ENCODE peak calls at places on chromosomes 6 and 20, in nine cellular contexts. One of them, this sample, is unnamed.

GRCh38 chr20:63141531-63141930 is 74.4 kb downstream of the YTHDF1 start:
- DNase-seq in NCI-H2081 treated with DMSO at 0.1 percent for 48 hours: no peak
- DNase-seq in NCI-H1105: no peak
- DNase-seq in left ventricle myocardium inferior: no peak
- DNase-seq in D721Med: no peak
- DNase-seq in amygdala: no peak
- DNase-seq in heart right ventricle: no peak
- DNase-seq in H9: no peak
- DNase-seq in NCI-H1694: no peak
- DNase-seq in this sample: no peak

GRCh38 chr6:125194980-125195379 is 41.4 kb downstream of the TPD52L1 start:
- DNase-seq in heart right ventricle: no peak
- DNase-seq in NCI-H2081 treated with DMSO at 0.1 percent for 48 hours: no peak
- DNase-seq in D721Med: no peak
- DNase-seq in H9: no peak
- DNase-seq in NCI-H1694: no peak
- DNase-seq in amygdala: no peak
- DNase-seq in NCI-H1105: no peak
- DNase-seq in left ventricle myocardium inferior: no peak
- DNase-seq in this sample: no peak

GRCh38 chr6:28542440-28543293 is 17.0 kb downstream of the GPX5 start:
- DNase-seq in D721Med: peak
- DNase-seq in H9: peak
- DNase-seq in heart right ventricle: no peak
- DNase-seq in NCI-H1105: peak
- DNase-seq in left ventricle myocardium inferior: no peak
- DNase-seq in NCI-H2081 treated with DMSO at 0.1 percent for 48 hours: peak
- DNase-seq in amygdala: no peak
- DNase-seq in NCI-H1694: peak
- DNase-seq in this sample: peak

GRCh38 chr6:94349227-94349626 is 929.9 kb upstream of the EPHA7 start:
- DNase-seq in NCI-H2081 treated with DMSO at 0.1 percent for 48 hours: peak
- DNase-seq in heart right ventricle: no peak
- DNase-seq in D721Med: no peak
- DNase-seq in NCI-H1694: no peak
- DNase-seq in left ventricle myocardium inferior: no peak
- DNase-seq in H9: no peak
- DNase-seq in NCI-H1105: no peak
- DNase-seq in amygdala: no peak
- DNase-seq in this sample: no peak

GRCh38 chr20:61615806-61616205 is 363.7 kb downstream of the CDH4 start:
- DNase-seq in NCI-H1105: no peak
- DNase-seq in NCI-H2081 treated with DMSO at 0.1 percent for 48 hours: no peak
- DNase-seq in D721Med: no peak
- DNase-seq in amygdala: no peak
- DNase-seq in H9: no peak
- DNase-seq in left ventricle myocardium inferior: no peak
- DNase-seq in NCI-H1694: no peak
- DNase-seq in heart right ventricle: no peak
- DNase-seq in this sample: no peak

GRCh38 chr20:6034134-6034969 is 19.5 kb downstream of the LRRN4 start:
- DNase-seq in H9: no peak
- DNase-seq in D721Med: no peak
- DNase-seq in NCI-H1105: no peak
- DNase-seq in left ventricle myocardium inferior: no peak
- DNase-seq in heart right ventricle: no peak
- DNase-seq in NCI-H1694: no peak
- DNase-seq in NCI-H2081 treated with DMSO at 0.1 percent for 48 hours: no peak
- DNase-seq in amygdala: no peak
- DNase-seq in this sample: no peak

GRCh38 chr6:33417127-33417902 is 592 bp downstream of the CUTA start:
- DNase-seq in D721Med: no peak
- DNase-seq in NCI-H1694: no peak
- DNase-seq in left ventricle myocardium inferior: no peak
- DNase-seq in H9: peak
- DNase-seq in heart right ventricle: no peak
- DNase-seq in amygdala: no peak
- DNase-seq in NCI-H1105: no peak
- DNase-seq in NCI-H2081 treated with DMSO at 0.1 percent for 48 hours: no peak
- DNase-seq in this sample: peak

GRCh38 chr20:3248167-3248992 is 9.4 kb upstream of the SLC4A11 start:
- DNase-seq in NCI-H2081 treated with DMSO at 0.1 percent for 48 hours: no peak
- DNase-seq in D721Med: no peak
- DNase-seq in left ventricle myocardium inferior: peak
- DNase-seq in amygdala: no peak
- DNase-seq in H9: peak
- DNase-seq in NCI-H1105: no peak
- DNase-seq in heart right ventricle: peak
- DNase-seq in NCI-H1694: no peak
- DNase-seq in this sample: peak

GRCh38 chr20:38198238-38198861 is 33.3 kb upstream of the TGM2 start:
- DNase-seq in D721Med: no peak
- DNase-seq in H9: no peak
- DNase-seq in NCI-H1694: no peak
- DNase-seq in NCI-H2081 treated with DMSO at 0.1 percent for 48 hours: no peak
- DNase-seq in left ventricle myocardium inferior: no peak
- DNase-seq in NCI-H1105: no peak
- DNase-seq in amygdala: no peak
- DNase-seq in heart right ventricle: no peak
- DNase-seq in this sample: no peak

GRCh38 chr6:162671580-162672165 is 55.9 kb downstream of the PRKN start:
- DNase-seq in D721Med: no peak
- DNase-seq in NCI-H1694: no peak
- DNase-seq in heart right ventricle: peak
- DNase-seq in H9: no peak
- DNase-seq in NCI-H1105: no peak
- DNase-seq in left ventricle myocardium inferior: peak
- DNase-seq in NCI-H2081 treated with DMSO at 0.1 percent for 48 hours: no peak
- DNase-seq in amygdala: no peak
- DNase-seq in this sample: no peak

GRCh38 chr6:56875961-56876360 is 78.9 kb upstream of the BEND6 start:
- DNase-seq in amygdala: no peak
- DNase-seq in heart right ventricle: no peak
- DNase-seq in D721Med: no peak
- DNase-seq in NCI-H2081 treated with DMSO at 0.1 percent for 48 hours: no peak
- DNase-seq in left ventricle myocardium inferior: no peak
- DNase-seq in H9: no peak
- DNase-seq in NCI-H1105: no peak
- DNase-seq in NCI-H1694: no peak
- DNase-seq in this sample: no peak

GRCh38 chr6:15894973-15895858 is 232.4 kb upstream of the DTNBP1 start:
- DNase-seq in H9: no peak
- DNase-seq in left ventricle myocardium inferior: no peak
- DNase-seq in amygdala: no peak
- DNase-seq in NCI-H2081 treated with DMSO at 0.1 percent for 48 hours: no peak
- DNase-seq in NCI-H1694: no peak
- DNase-seq in NCI-H1105: no peak
- DNase-seq in heart right ventricle: no peak
- DNase-seq in D721Med: no peak
- DNase-seq in this sample: no peak

GRCh38 chr6:97095466-97095865 is 170.9 kb downstream of the KLHL32 start:
- DNase-seq in amygdala: no peak
- DNase-seq in NCI-H1694: no peak
- DNase-seq in heart right ventricle: no peak
- DNase-seq in NCI-H2081 treated with DMSO at 0.1 percent for 48 hours: no peak
- DNase-seq in D721Med: no peak
- DNase-seq in left ventricle myocardium inferior: no peak
- DNase-seq in H9: no peak
- DNase-seq in NCI-H1105: no peak
- DNase-seq in this sample: peak

GRCh38 chr20:37172836-37173235 is 6.3 kb upstream of the RPN2 start:
- DNase-seq in H9: no peak
- DNase-seq in NCI-H1105: no peak
- DNase-seq in D721Med: no peak
- DNase-seq in left ventricle myocardium inferior: no peak
- DNase-seq in NCI-H1694: no peak
- DNase-seq in NCI-H2081 treated with DMSO at 0.1 percent for 48 hours: no peak
- DNase-seq in heart right ventricle: no peak
- DNase-seq in amygdala: no peak
- DNase-seq in this sample: no peak

GRCh38 chr20:37898301-37899104 is 4.4 kb upstream of the VSTM2L start:
- DNase-seq in heart right ventricle: no peak
- DNase-seq in NCI-H1105: no peak
- DNase-seq in left ventricle myocardium inferior: no peak
- DNase-seq in H9: no peak
- DNase-seq in amygdala: no peak
- DNase-seq in D721Med: no peak
- DNase-seq in NCI-H1694: no peak
- DNase-seq in NCI-H2081 treated with DMSO at 0.1 percent for 48 hours: no peak
- DNase-seq in this sample: peak

GRCh38 chr6:106037060-106037459 is 49.1 kb upstream of the PRDM1 start:
- DNase-seq in heart right ventricle: no peak
- DNase-seq in left ventricle myocardium inferior: no peak
- DNase-seq in NCI-H2081 treated with DMSO at 0.1 percent for 48 hours: no peak
- DNase-seq in H9: no peak
- DNase-seq in NCI-H1694: no peak
- DNase-seq in D721Med: no peak
- DNase-seq in NCI-H1105: no peak
- DNase-seq in amygdala: no peak
- DNase-seq in this sample: peak

GRCh38 chr6:113909224-113909856 is 52.2 kb downstream of the MARCKS start:
- DNase-seq in D721Med: peak
- DNase-seq in NCI-H1105: peak
- DNase-seq in left ventricle myocardium inferior: no peak
- DNase-seq in heart right ventricle: no peak
- DNase-seq in NCI-H2081 treated with DMSO at 0.1 percent for 48 hours: peak
- DNase-seq in H9: no peak
- DNase-seq in amygdala: no peak
- DNase-seq in NCI-H1694: peak
- DNase-seq in this sample: peak

GRCh38 chr6:155399062-155399746 is 56.4 kb downstream of the NOX3 start:
- DNase-seq in heart right ventricle: no peak
- DNase-seq in left ventricle myocardium inferior: no peak
- DNase-seq in amygdala: no peak
- DNase-seq in NCI-H2081 treated with DMSO at 0.1 percent for 48 hours: no peak
- DNase-seq in H9: no peak
- DNase-seq in NCI-H1105: no peak
- DNase-seq in NCI-H1694: no peak
- DNase-seq in D721Med: no peak
- DNase-seq in this sample: no peak

GRCh38 chr20:25470045-25470444 is 62.6 kb downstream of the GINS1 start:
- DNase-seq in NCI-H1694: no peak
- DNase-seq in H9: peak
- DNase-seq in NCI-H2081 treated with DMSO at 0.1 percent for 48 hours: no peak
- DNase-seq in NCI-H1105: peak
- DNase-seq in amygdala: no peak
- DNase-seq in left ventricle myocardium inferior: no peak
- DNase-seq in heart right ventricle: no peak
- DNase-seq in D721Med: no peak
- DNase-seq in this sample: no peak

GRCh38 chr20:35093245-35093884 is 758 bp upstream of the TRPC4AP start:
- DNase-seq in left ventricle myocardium inferior: no peak
- DNase-seq in NCI-H1105: no peak
- DNase-seq in NCI-H2081 treated with DMSO at 0.1 percent for 48 hours: no peak
- DNase-seq in H9: no peak
- DNase-seq in NCI-H1694: no peak
- DNase-seq in D721Med: no peak
- DNase-seq in amygdala: no peak
- DNase-seq in heart right ventricle: no peak
- DNase-seq in this sample: peak

GRCh38 chr6:133587841-133588240 is 301.1 kb upstream of the TCF21 start:
- DNase-seq in H9: no peak
- DNase-seq in NCI-H1694: no peak
- DNase-seq in amygdala: no peak
- DNase-seq in NCI-H1105: no peak
- DNase-seq in heart right ventricle: no peak
- DNase-seq in NCI-H2081 treated with DMSO at 0.1 percent for 48 hours: no peak
- DNase-seq in D721Med: no peak
- DNase-seq in left ventricle myocardium inferior: no peak
- DNase-seq in this sample: peak

GRCh38 chr6:123415844-123416468 is 220.8 kb downstream of the TRDN start:
- DNase-seq in NCI-H2081 treated with DMSO at 0.1 percent for 48 hours: no peak
- DNase-seq in NCI-H1105: peak
- DNase-seq in NCI-H1694: peak
- DNase-seq in H9: peak
- DNase-seq in left ventricle myocardium inferior: no peak
- DNase-seq in heart right ventricle: no peak
- DNase-seq in amygdala: no peak
- DNase-seq in D721Med: no peak
- DNase-seq in this sample: peak

GRCh38 chr6:44253307-44254101 is 3.8 kb downstream of the SLC35B2 start:
- DNase-seq in left ventricle myocardium inferior: no peak
- DNase-seq in D721Med: no peak
- DNase-seq in H9: peak
- DNase-seq in NCI-H1105: peak
- DNase-seq in NCI-H1694: peak
- DNase-seq in NCI-H2081 treated with DMSO at 0.1 percent for 48 hours: no peak
- DNase-seq in heart right ventricle: no peak
- DNase-seq in amygdala: no peak
- DNase-seq in this sample: no peak

GRCh38 chr20:5947276-5947675 is 3.1 kb downstream of the TRMT6 start:
- DNase-seq in amygdala: no peak
- DNase-seq in NCI-H1105: no peak
- DNase-seq in NCI-H2081 treated with DMSO at 0.1 percent for 48 hours: no peak
- DNase-seq in D721Med: no peak
- DNase-seq in H9: no peak
- DNase-seq in left ventricle myocardium inferior: no peak
- DNase-seq in NCI-H1694: no peak
- DNase-seq in heart right ventricle: no peak
- DNase-seq in this sample: no peak

GRCh38 chr6:163415176-163415619 is 680 bp downstream of the QKI start:
- DNase-seq in D721Med: no peak
- DNase-seq in H9: no peak
- DNase-seq in NCI-H1105: no peak
- DNase-seq in NCI-H2081 treated with DMSO at 0.1 percent for 48 hours: no peak
- DNase-seq in left ventricle myocardium inferior: no peak
- DNase-seq in amygdala: no peak
- DNase-seq in NCI-H1694: no peak
- DNase-seq in heart right ventricle: peak
- DNase-seq in this sample: no peak

GRCh38 chr6:20661721-20662120 is 127.5 kb downstream of the CDKAL1 start:
- DNase-seq in NCI-H1105: peak
- DNase-seq in NCI-H1694: peak
- DNase-seq in NCI-H2081 treated with DMSO at 0.1 percent for 48 hours: peak
- DNase-seq in H9: no peak
- DNase-seq in amygdala: no peak
- DNase-seq in left ventricle myocardium inferior: no peak
- DNase-seq in D721Med: no peak
- DNase-seq in heart right ventricle: no peak
- DNase-seq in this sample: peak

This sample was measured in AG10803.